ENCODE peak calls at places on chromosomes 16 and 17, in six cellular contexts. X is IMR-90; K is EH; I is CD4-positive, alpha-beta T cell; E is NCI-H226; O is upper lobe of right lung. N is an unnamed sample.

GRCh38 chr17:4598776-4599504 is 14.6 kb downstream of the SMTNL2 start:
- DNase-seq in K (no peak), I (no peak), X (peak; percentile 51), E (no peak), O (no peak), N (no peak)

GRCh38 chr16:62068747-62069146 is 32.5 kb upstream of the CDH8 start:
- DNase-seq in I (no peak), E (no peak), X (no peak), O (no peak), K (no peak), N (peak; percentile 4)

GRCh38 chr16:11302977-11303376 is 21.8 kb upstream of the PRM1 start:
- DNase-seq in I (no peak), O (no peak), E (no peak), X (no peak), K (no peak), N (no peak)

GRCh38 chr16:63714876-63715275 is 1407.0 kb downstream of the CDH11 start:
- DNase-seq in I (no peak), O (no peak), X (no peak), E (no peak), K (no peak), N (no peak)

GRCh38 chr17:76153640-76154039 is 12.6 kb upstream of the FOXJ1 start:
- DNase-seq in E (no peak), X (peak; percentile 12), I (no peak), K (peak; percentile 51), O (peak; percentile 37), N (no peak)

GRCh38 chr17:61816538-61816937 is 46.8 kb downstream of the BRIP1 start:
- DNase-seq in O (no peak), X (peak; percentile 62), K (peak; percentile 29), I (no peak), E (no peak), N (no peak)

GRCh38 chr17:39164675-39165143 is 1.3 kb downstream of the ARL5C start:
- DNase-seq in I (peak; percentile 65), K (peak; percentile 94), E (peak; percentile 71), X (peak; percentile 89), O (peak; percentile 90), N (peak; percentile 64)

GRCh38 chr16:56606688-56607618 is 1.4 kb upstream of the MT2A start:
- DNase-seq in K (peak; percentile 98), X (peak; percentile 100), O (peak; percentile 82), E (peak; percentile 99), I (no peak), N (peak; percentile 99)

GRCh38 chr16:81650982-81651562 is 128.0 kb upstream of the PLCG2 start:
- DNase-seq in E (no peak), X (no peak), O (peak; percentile 81), I (no peak), K (no peak), N (no peak)

GRCh38 chr16:71811261-71811803 is 2.7 kb upstream of the AP1G1 start:
- DNase-seq in X (peak; percentile 60), I (no peak), K (peak; percentile 14), E (peak; percentile 30), O (no peak), N (no peak)

GRCh38 chr17:27559996-27560481 is 70.9 kb upstream of the LGALS9 start:
- DNase-seq in X (peak; percentile 93), I (no peak), K (peak; percentile 88), E (peak; percentile 77), O (no peak), N (peak; percentile 73)

GRCh38 chr16:2184962-2185361 is 11.4 kb downstream of the CASKIN1 start:
- DNase-seq in I (no peak), E (no peak), K (no peak), X (no peak), O (no peak), N (no peak)

GRCh38 chr16:70634861-70635260 is 11.5 kb upstream of the IL34 start:
- DNase-seq in E (peak; percentile 45), I (no peak), K (peak; percentile 52), O (no peak), X (peak; percentile 63), N (peak; percentile 33)

GRCh38 chr16:52114414-52114813 is 432.5 kb downstream of the TOX3 start:
- DNase-seq in E (no peak), X (no peak), K (no peak), O (no peak), I (no peak), N (peak; percentile 39)

GRCh38 chr17:63537991-63538692 is 12.1 kb upstream of the DCAF7 start:
- DNase-seq in K (peak; percentile 13), I (no peak), X (no peak), O (peak; percentile 65), E (no peak), N (no peak)

GRCh38 chr17:76007131-76007849 is 6.6 kb downstream of the CDK3 start:
- DNase-seq in X (no peak), E (no peak), O (no peak), I (no peak), K (no peak), N (no peak)

GRCh38 chr16:30948956-30949654 is at the start of gene ORAI3:
- DNase-seq in E (peak; percentile 77), O (peak; percentile 91), X (peak; percentile 44), K (peak; percentile 74), I (no peak), N (peak; percentile 59)

N was measured in A172.